ENCODE peak calls at places on chromosome 12, in four cellular contexts. K, N, X and U are unnamed samples.

GRCh38 chr12:5040368-5040767 is 3.3 kb upstream of the KCNA5 start:
- DNase-seq in K (no peak), N (no peak), X (no peak), U (no peak)

GRCh38 chr12:1779783-1780182 is 40.6 kb upstream of the LRTM2 start:
- DNase-seq in K (no peak), N (no peak), X (no peak), U (no peak)

GRCh38 chr12:131917139-131917710 is 11.9 kb upstream of the PUS1 start:
- DNase-seq in K (no peak), N (peak; percentile 42), X (no peak), U (no peak)

GRCh38 chr12:19369691-19370148 is 69.6 kb upstream of the AEBP2 start:
- DNase-seq in K (no peak), N (no peak), X (peak; percentile 12), U (no peak)

GRCh38 chr12:54723653-54724256 is 75.6 kb upstream of the DCD start:
- DNase-seq in K (no peak), N (no peak), X (peak; percentile 23), U (peak; percentile 16)

GRCh38 chr12:65648461-65648860 is 175.8 kb upstream of the HMGA2 start:
- DNase-seq in K (no peak), N (no peak), X (no peak), U (no peak)

GRCh38 chr12:57898308-57898970 is 42.9 kb upstream of the ATP23 start:
- DNase-seq in K (no peak), N (no peak), X (no peak), U (no peak)

GRCh38 chr12:76176935-76177334 is 92.5 kb upstream of the NAP1L1 start:
- DNase-seq in K (no peak), N (no peak), X (no peak), U (no peak)

GRCh38 chr12:109197327-109197726 is 80.9 kb downstream of the ACACB start:
- DNase-seq in K (no peak), N (no peak), X (no peak), U (no peak)

GRCh38 chr12:124446364-124446763 is 121.0 kb downstream of the NCOR2 start:
- DNase-seq in K (no peak), N (no peak), X (no peak), U (no peak)

GRCh38 chr12:132872975-132873421 is 14.4 kb downstream of the CHFR start:
- DNase-seq in K (no peak), N (no peak), X (no peak), U (no peak)

GRCh38 chr12:90027889-90028570 is 319.4 kb upstream of the ATP2B1 start:
- DNase-seq in K (no peak), N (no peak), X (no peak), U (no peak)

GRCh38 chr12:72618764-72619163 is 346.6 kb downstream of the TRHDE start:
- DNase-seq in K (no peak), N (no peak), X (no peak), U (no peak)

GRCh38 chr12:22687677-22688076 is 62.7 kb downstream of the ETNK1 start:
- DNase-seq in K (no peak), N (no peak), X (no peak), U (no peak)

GRCh38 chr12:19739195-19739776 is 300.0 kb downstream of the AEBP2 start:
- DNase-seq in K (no peak), N (no peak), X (peak; percentile 55), U (peak; percentile 21)

GRCh38 chr12:77204055-77204454 is 138.7 kb upstream of the E2F7 start:
- DNase-seq in K (no peak), N (no peak), X (no peak), U (no peak)

GRCh38 chr12:94725375-94726168 is 75.2 kb upstream of the TMCC3 start:
- DNase-seq in K (no peak), N (no peak), X (no peak), U (no peak)

GRCh38 chr12:127501916-127502315 is 765.1 kb upstream of the TMEM132C start:
- DNase-seq in K (no peak), N (no peak), X (no peak), U (no peak)

GRCh38 chr12:52798671-52799497 is 3.0 kb upstream of the KRT3 start:
- DNase-seq in K (no peak), N (no peak), X (no peak), U (no peak)

GRCh38 chr12:101174576-101174975 is 35.5 kb downstream of the SLC5A8 start:
- DNase-seq in K (no peak), N (no peak), X (no peak), U (no peak)

GRCh38 chr12:49930515-49931288 is 19.8 kb upstream of the AQP2 start:
- DNase-seq in K (no peak), N (no peak), X (no peak), U (no peak)

GRCh38 chr12:19030603-19031002 is 98.9 kb upstream of the PLEKHA5 start:
- DNase-seq in K (no peak), N (no peak), X (no peak), U (no peak)

GRCh38 chr12:5533368-5533767 is 101.5 kb downstream of the NTF3 start:
- DNase-seq in K (no peak), N (no peak), X (no peak), U (no peak)

GRCh38 chr12:96401061-96401871 is 1.0 kb upstream of the CDK17 start:
- DNase-seq in K (no peak), N (no peak), X (peak; percentile 15), U (no peak)

GRCh38 chr12:113227169-113227568 is 5.9 kb downstream of the TPCN1 start:
- DNase-seq in K (no peak), N (no peak), X (no peak), U (no peak)

GRCh38 chr12:10170199-10170598 is 1.7 kb downstream of the OLR1 start:
- DNase-seq in K (no peak), N (no peak), X (no peak), U (no peak)

GRCh38 chr12:54562720-54563356 is 13.4 kb downstream of the PDE1B start:
- DNase-seq in K (no peak), N (no peak), X (no peak), U (no peak)

GRCh38 chr12:124928095-124928911 is 13.9 kb upstream of the UBC start:
- DNase-seq in K (peak; percentile 84), N (peak; percentile 23), X (no peak), U (no peak)

GRCh38 chr12:34398706-34399630 is 376.7 kb downstream of the ALG10 start:
- DNase-seq in K (peak; percentile 51), N (peak; percentile 29), X (no peak), U (no peak)

GRCh38 chr12:42173961-42174521 is 29.4 kb upstream of the GXYLT1 start:
- DNase-seq in K (no peak), N (no peak), X (no peak), U (no peak)